ENCODE peak calls at places on chromosomes 12 and 14, in eight cellular contexts. K is stomach; A is neuronal stem cell; T is stimulated activated effector memory CD8-positive, alpha-beta T cell treated with anti-CD3 and anti-CD28 coated beads, Interleukin-12 subunit alpha, Interleukin-12 subunit beta, amount 100 ng/mL, for 72 hours; B is stromal cell of bone marrow; U is naive thymus-derived CD8-positive, alpha-beta T cell; L is endodermal cell; W is adipocyte. G is an unnamed sample.

GRCh38 chr14:50763386-50764007 is 67.5 kb downstream of the NIN start:
- DNase-seq in K (peak), A (no peak), T (no peak), B (peak), U (no peak), L (no peak), W (peak), G (no peak)

GRCh38 chr14:76715102-76715926 is 46.0 kb upstream of the VASH1 start:
- DNase-seq in K (no peak), A (peak), T (no peak), B (no peak), U (no peak), L (no peak), W (no peak), G (no peak)

GRCh38 chr12:128114485-128114884 is 152.5 kb upstream of the TMEM132C start:
- DNase-seq in K (no peak), A (no peak), T (no peak), B (no peak), U (no peak), L (no peak), W (no peak), G (no peak)

GRCh38 chr14:83355609-83356008 is 1822.0 kb upstream of the SEL1L start:
- DNase-seq in K (no peak), A (no peak), T (no peak), B (no peak), U (no peak), L (no peak), W (no peak), G (no peak)

GRCh38 chr12:54977857-54978256 is 6.7 kb downstream of the TESPA1 start:
- DNase-seq in K (no peak), A (no peak), T (no peak), B (no peak), U (no peak), L (no peak), W (no peak), G (no peak)

GRCh38 chr14:74703043-74703442 is 9.8 kb downstream of the AREL1 start:
- DNase-seq in K (no peak), A (no peak), T (no peak), B (no peak), U (no peak), L (no peak), W (no peak), G (no peak)

GRCh38 chr12:1634590-1635191 is 5.7 kb downstream of the WNT5B start:
- DNase-seq in K (peak), A (no peak), T (peak), B (peak), U (peak), L (peak), W (peak), G (peak)

GRCh38 chr12:76277480-76277879 is 70.7 kb downstream of the BBS10 start:
- DNase-seq in K (no peak), A (no peak), T (no peak), B (peak), U (no peak), L (peak), W (peak), G (no peak)

G was measured in thoracic aorta.